ENCODE peak calls at places on chromosomes 5 and 9, in six cellular contexts. I is transverse colon, A is stomach, S is H1, C is SK-N-SH, Z is HepG2. F is an unnamed sample.

GRCh38 chr5:13957032-13957645 is 12.7 kb upstream of the DNAH5 start:
- DNase-seq in I (no peak), A (no peak), S (no peak), C (peak; percentile 49), Z (peak; percentile 54), F (no peak)

GRCh38 chr9:92151691-92152393 is 36.6 kb upstream of the SPTLC1 start:
- DNase-seq in I (no peak), A (no peak), S (no peak), C (peak; percentile 74), Z (no peak), F (no peak)

GRCh38 chr5:155147222-155147621 is 133.7 kb downstream of the KIF4B start:
- DNase-seq in I (no peak), A (no peak), S (no peak), C (peak; percentile 25), Z (no peak), F (no peak)

GRCh38 chr9:111008148-111009075 is 29.9 kb downstream of the LPAR1 start:
- DNase-seq in I (no peak), A (no peak), S (no peak), C (no peak), Z (no peak), F (no peak)

GRCh38 chr5:179228341-179229121 is 116.7 kb downstream of the ADAMTS2 start:
- DNase-seq in I (peak; percentile 4), A (no peak), S (no peak), C (peak; percentile 25), Z (no peak), F (no peak)

GRCh38 chr5:132802044-132802684 is 10.9 kb upstream of the SOWAHA start:
- DNase-seq in I (no peak), A (no peak), S (no peak), C (no peak), Z (no peak), F (no peak)

GRCh38 chr9:83956288-83957028 is 23.6 kb downstream of the HNRNPK start:
- DNase-seq in I (peak; percentile 91), A (peak; percentile 89), S (no peak), C (peak; percentile 88), Z (peak; percentile 85), F (no peak)

GRCh38 chr9:112848316-112849151 is 42.1 kb downstream of the SLC46A2 start:
- DNase-seq in I (no peak), A (no peak), S (peak; percentile 51), C (no peak), Z (no peak), F (no peak)

GRCh38 chr9:70479880-70480291 is 65.4 kb upstream of the KLF9 start:
- DNase-seq in I (peak; percentile 48), A (peak; percentile 34), S (no peak), C (peak; percentile 15), Z (no peak), F (no peak)

GRCh38 chr5:66151030-66151429 is 6.9 kb downstream of the SREK1 start:
- DNase-seq in I (no peak), A (no peak), S (no peak), C (no peak), Z (no peak), F (no peak)

GRCh38 chr5:146906803-146907202 is 28.2 kb upstream of the PPP2R2B start:
- DNase-seq in I (no peak), A (no peak), S (peak; percentile 88), C (no peak), Z (no peak), F (no peak)

GRCh38 chr9:70563437-70564204 is 149.2 kb upstream of the KLF9 start:
- DNase-seq in I (peak; percentile 15), A (no peak), S (no peak), C (no peak), Z (no peak), F (no peak)

GRCh38 chr9:15438891-15439290 is 16.2 kb downstream of the SNAPC3 start:
- DNase-seq in I (no peak), A (no peak), S (no peak), C (no peak), Z (no peak), F (no peak)

GRCh38 chr9:98727428-98727827 is 18.7 kb upstream of the GABBR2 start:
- DNase-seq in I (no peak), A (no peak), S (no peak), C (no peak), Z (no peak), F (no peak)

GRCh38 chr5:83096660-83097334 is 19.4 kb downstream of the XRCC4 start:
- DNase-seq in I (no peak), A (no peak), S (no peak), C (no peak), Z (no peak), F (no peak)

GRCh38 chr9:76516350-76516749 is 57.4 kb downstream of the GCNT1 start:
- DNase-seq in I (no peak), A (no peak), S (no peak), C (no peak), Z (no peak), F (no peak)

GRCh38 chr5:73096239-73096575 is 24.2 kb upstream of the TMEM171 start:
- DNase-seq in I (no peak), A (no peak), S (no peak), C (no peak), Z (no peak), F (no peak)

GRCh38 chr9:120892748-120893584 is 16.0 kb upstream of the PHF19 start:
- DNase-seq in I (no peak), A (no peak), S (no peak), C (no peak), Z (no peak), F (no peak)

GRCh38 chr9:84893360-84894128 is 224.0 kb downstream of the NTRK2 start:
- DNase-seq in I (no peak), A (no peak), S (no peak), C (no peak), Z (no peak), F (no peak)

GRCh38 chr5:32713396-32714381 is 2.6 kb downstream of the NPR3 start:
- DNase-seq in I (peak; percentile 21), A (no peak), S (peak; percentile 86), C (peak; percentile 26), Z (no peak), F (no peak)

GRCh38 chr9:124782661-124783574 is 6.0 kb downstream of the OLFML2A start:
- DNase-seq in I (peak; percentile 5), A (peak; percentile 22), S (peak; percentile 48), C (no peak), Z (no peak), F (no peak)

GRCh38 chr5:42268630-42269029 is 154.6 kb upstream of the GHR start:
- DNase-seq in I (no peak), A (no peak), S (no peak), C (no peak), Z (no peak), F (no peak)

GRCh38 chr5:80346055-80346454 is 26.3 kb downstream of the SPZ1 start:
- DNase-seq in I (peak; percentile 30), A (no peak), S (no peak), C (peak; percentile 47), Z (peak; percentile 44), F (no peak)

GRCh38 chr5:122112733-122113558 is 16.4 kb upstream of the ZNF474 start:
- DNase-seq in I (no peak), A (no peak), S (no peak), C (no peak), Z (no peak), F (no peak)

GRCh38 chr9:87863882-87864465 is 18.7 kb upstream of the SPATA31E1 start:
- DNase-seq in I (no peak), A (no peak), S (no peak), C (no peak), Z (no peak), F (peak; percentile 64)

GRCh38 chr5:180250329-180250728 is 41.3 kb upstream of the RASGEF1C start:
- DNase-seq in I (no peak), A (no peak), S (no peak), C (no peak), Z (no peak), F (no peak)
- H3K9me3 ChIP-seq in I (peaks cover 41% of the 10 kb centered on the region), A (peaks cover 54% of the 10 kb centered on the region), S (peaks cover 44% of the 10 kb centered on the region), C (peaks cover 11% of the 10 kb centered on the region), Z (peaks cover 33% of the 10 kb centered on the region), F (peaks cover 37% of the 10 kb centered on the region)

DNA sequence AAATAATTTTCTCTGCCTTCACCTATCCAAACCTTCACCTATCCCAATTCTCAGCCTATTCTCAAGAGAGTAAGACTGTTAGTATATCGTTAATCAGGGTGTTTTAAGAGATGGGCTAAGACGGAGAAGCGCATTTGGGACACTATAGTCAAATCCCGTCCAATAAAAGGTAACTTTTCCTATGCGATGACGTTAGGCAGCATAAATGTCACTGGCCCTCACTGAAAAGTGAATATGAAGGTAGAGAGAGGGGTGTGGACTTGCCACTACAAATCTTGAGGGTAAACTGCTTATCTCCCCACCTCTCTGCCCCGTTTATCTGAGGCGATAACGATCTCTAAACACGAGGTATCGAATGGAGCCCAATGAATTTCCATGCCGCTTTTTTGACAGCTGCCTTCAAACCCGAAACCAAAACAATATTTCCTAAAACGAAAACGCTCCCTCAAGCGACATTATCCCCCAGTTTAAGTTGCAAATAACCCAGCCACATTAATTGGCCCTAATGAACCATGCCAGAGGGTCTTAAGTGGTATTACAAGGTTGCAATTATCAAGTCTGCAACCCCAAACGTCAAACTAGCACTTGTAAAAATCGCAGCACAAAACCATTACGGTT is 1.5 kb downstream of the NR3C1 start:
- DNase-seq in I (no peak), A (no peak), S (no peak), C (no peak), Z (peak; percentile 13), F (no peak)
- TF ChIP-seq POLR2AphosphoS5 in I (no peak), A (no peak), S (no peak), C (no peak), Z (no peak), F (no peak)

DNA sequence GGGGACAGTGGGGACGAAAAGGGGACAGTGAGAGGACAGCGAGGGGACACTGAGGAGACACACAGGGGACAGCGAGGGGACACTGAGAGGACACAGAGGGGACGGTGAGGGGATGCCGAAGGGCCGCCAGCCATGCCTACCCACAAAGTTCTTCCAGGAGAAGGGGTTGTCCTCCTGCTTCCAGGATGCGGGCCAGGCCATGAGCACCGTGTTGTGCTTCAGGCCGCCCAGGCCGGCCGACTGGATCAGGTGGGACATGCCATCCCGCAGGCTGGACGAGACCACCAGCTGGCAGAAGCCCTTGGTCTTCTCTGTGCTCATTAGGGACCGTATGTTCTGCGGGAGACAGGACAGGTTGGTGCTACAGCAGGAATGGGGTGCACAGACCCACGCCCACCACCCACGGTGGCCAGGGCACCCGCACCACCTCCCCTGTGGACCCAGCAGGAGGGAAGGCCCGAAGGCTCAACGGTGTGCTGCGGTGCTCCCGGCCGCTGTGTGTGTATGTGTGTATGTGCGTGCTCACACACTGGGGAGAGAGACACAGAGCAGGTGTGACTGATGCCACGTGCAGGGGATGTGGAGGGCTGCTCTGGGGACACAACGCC is 46.6 kb downstream of the SLC12A7 start:
- DNase-seq in I (no peak), A (no peak), S (no peak), C (peak; percentile 12), Z (no peak), F (no peak)
- H3K9me3 ChIP-seq in I (no peaks in the 10 kb centered on the region), A (no peaks in the 10 kb centered on the region), S (no peaks in the 10 kb centered on the region), C (no peaks in the 10 kb centered on the region), Z (no peaks in the 10 kb centered on the region), F (no peaks in the 10 kb centered on the region)

GRCh38 chr5:77083088-77083487 is 4.0 kb downstream of the ZBED3 start:
- DNase-seq in I (no peak), A (no peak), S (no peak), C (no peak), Z (no peak), F (no peak)

GRCh38 chr5:77087484-77088291 is 603 bp upstream of the ZBED3 start:
- DNase-seq in I (peak; percentile 21), A (peak; percentile 66), S (peak; percentile 48), C (no peak), Z (peak; percentile 56), F (peak; percentile 92)

GRCh38 chr5:77082280-77082679 is 4.8 kb downstream of the ZBED3 start:
- DNase-seq in I (no peak), A (no peak), S (no peak), C (no peak), Z (no peak), F (no peak)

GRCh38 chr5:77080905-77081304 is 6.2 kb downstream of the ZBED3 start:
- DNase-seq in I (no peak), A (no peak), S (no peak), C (no peak), Z (no peak), F (no peak)

GRCh38 chr5:77086611-77087483 is at the start of gene ZBED3:
- DNase-seq in I (peak; percentile 83), A (peak; percentile 72), S (peak; percentile 77), C (peak; percentile 88), Z (peak; percentile 87), F (no peak)
- TF ChIP-seq POLR2AphosphoS5 in I (peak; percentile 59), A (peak; percentile 45), S (peak; percentile 75), C (peak; percentile 34), Z (peak; percentile 30), F (peak; percentile 79)